ENCODE peak calls at places on chromosomes 7 and 10, in ten cellular contexts. O is mucosa of gallbladder; C is left cardiac atrium; A is activated naive CD8-positive, alpha-beta T cell treated with anti-CD3 and anti-CD28 coated beads, Interleukin-2, amount 50 U/mL, for 16 hours; W is effector CD4-positive, alpha-beta T cell; P is NCI-H1092; T is iPS-NIHi11; B is endothelial cell; X is SK-N-DZ; S is cerebellar cortex. L is an unnamed sample.

GRCh38 chr7:35771776-35772175 is 29.1 kb upstream of the SEPTIN7 start:
- DNase-seq in A (no peak), B (no peak), T (no peak), X (no peak), O (no peak), S (no peak), W (no peak), C (no peak), P (no peak), L (no peak)

GRCh38 chr7:21300692-21301091 is 127.2 kb upstream of the SP4 start:
- DNase-seq in B (no peak), A (no peak), W (no peak), O (no peak), X (no peak), S (no peak), C (no peak), T (peak), P (no peak), L (no peak)

GRCh38 chr10:93541402-93542357 is 24.8 kb upstream of the FFAR4 start:
- DNase-seq in W (no peak), T (peak), S (peak), C (peak), P (no peak), O (peak), A (no peak), B (peak), X (peak), L (peak)

GRCh38 chr10:44921506-44921905 is 10.4 kb downstream of the TMEM72 start:
- DNase-seq in B (no peak), P (no peak), O (no peak), C (no peak), T (no peak), S (no peak), X (no peak), A (no peak), W (no peak), L (peak)

GRCh38 chr7:155995183-155995612 is 182.9 kb upstream of the SHH start:
- DNase-seq in T (no peak), W (no peak), C (no peak), P (no peak), B (no peak), O (no peak), S (no peak), X (no peak), A (no peak), L (peak)

GRCh38 chr10:35307297-35307696 is 29.0 kb upstream of the CCNY start:
- DNase-seq in A (no peak), B (no peak), O (no peak), C (no peak), S (no peak), T (no peak), P (no peak), W (no peak), X (no peak), L (no peak)

GRCh38 chr7:3028071-3028766 is 15.4 kb downstream of the CARD11 start:
- DNase-seq in O (peak), B (no peak), X (no peak), S (no peak), T (no peak), P (no peak), A (no peak), C (peak), W (no peak), L (peak)

GRCh38 chr7:143345428-143345900 is 17.0 kb downstream of the FAM131B start:
- DNase-seq in C (peak), A (peak), B (peak), P (no peak), S (no peak), O (peak), W (peak), T (peak), X (peak), L (peak)

GRCh38 chr10:124614003-124614659 is 130.0 kb downstream of the FAM53B start:
- DNase-seq in T (no peak), A (no peak), W (no peak), C (no peak), X (no peak), S (no peak), P (no peak), B (no peak), O (no peak), L (no peak)

GRCh38 chr7:106853250-106853908 is 11.7 kb upstream of the PIK3CG start:
- DNase-seq in P (no peak), S (no peak), W (no peak), T (no peak), O (no peak), X (no peak), C (no peak), B (no peak), A (no peak), L (no peak)

L was measured in endodermal cell.